ENCODE peak calls at places on chromosomes 6 and 20, in five cellular contexts. One of them, this sample, is unnamed.

GRCh38 chr6:39530201-39530759 is 194.9 kb downstream of the KIF6 start:
- DNase-seq in CD4-positive, CD25-positive, alpha-beta regulatory T cell: peak; percentile 2
- DNase-seq in stimulated activated CD8-positive, alpha-beta memory T cell treated with anti-CD3 and anti-CD28 coated beads, Interleukin-15, amount 100 ng/mL, for 4 hours: no peak
- DNase-seq in NCI-H2029: no peak
- DNase-seq in neural crest cell: no peak
- DNase-seq in this sample: no peak

GRCh38 chr6:136103763-136104311 is 146.3 kb downstream of the MTFR2 start:
- DNase-seq in CD4-positive, CD25-positive, alpha-beta regulatory T cell: no peak
- DNase-seq in stimulated activated CD8-positive, alpha-beta memory T cell treated with anti-CD3 and anti-CD28 coated beads, Interleukin-15, amount 100 ng/mL, for 4 hours: no peak
- DNase-seq in NCI-H2029: no peak
- DNase-seq in neural crest cell: no peak
- DNase-seq in this sample: no peak

GRCh38 chr6:149079911-149080501 is 237.5 kb upstream of the TAB2 start:
- DNase-seq in CD4-positive, CD25-positive, alpha-beta regulatory T cell: no peak
- DNase-seq in stimulated activated CD8-positive, alpha-beta memory T cell treated with anti-CD3 and anti-CD28 coated beads, Interleukin-15, amount 100 ng/mL, for 4 hours: no peak
- DNase-seq in NCI-H2029: no peak
- DNase-seq in neural crest cell: no peak
- DNase-seq in this sample: no peak

GRCh38 chr6:31712296-31712695 is 2.9 kb upstream of the LY6G6D start:
- DNase-seq in CD4-positive, CD25-positive, alpha-beta regulatory T cell: peak; percentile 63
- DNase-seq in stimulated activated CD8-positive, alpha-beta memory T cell treated with anti-CD3 and anti-CD28 coated beads, Interleukin-15, amount 100 ng/mL, for 4 hours: no peak
- DNase-seq in NCI-H2029: no peak
- DNase-seq in neural crest cell: no peak
- DNase-seq in this sample: no peak

GRCh38 chr6:13573669-13574110 is 711 bp upstream of the SIRT5 start:
- DNase-seq in CD4-positive, CD25-positive, alpha-beta regulatory T cell: no peak
- DNase-seq in stimulated activated CD8-positive, alpha-beta memory T cell treated with anti-CD3 and anti-CD28 coated beads, Interleukin-15, amount 100 ng/mL, for 4 hours: no peak
- DNase-seq in NCI-H2029: no peak
- DNase-seq in neural crest cell: no peak
- DNase-seq in this sample: no peak

GRCh38 chr6:35061102-35061615 is 80.0 kb downstream of the TCP11 start:
- DNase-seq in CD4-positive, CD25-positive, alpha-beta regulatory T cell: no peak
- DNase-seq in stimulated activated CD8-positive, alpha-beta memory T cell treated with anti-CD3 and anti-CD28 coated beads, Interleukin-15, amount 100 ng/mL, for 4 hours: no peak
- DNase-seq in NCI-H2029: no peak
- DNase-seq in neural crest cell: no peak
- DNase-seq in this sample: no peak

GRCh38 chr6:89792881-89793280 is 26.7 kb downstream of the MDN1 start:
- DNase-seq in CD4-positive, CD25-positive, alpha-beta regulatory T cell: peak; percentile 65
- DNase-seq in stimulated activated CD8-positive, alpha-beta memory T cell treated with anti-CD3 and anti-CD28 coated beads, Interleukin-15, amount 100 ng/mL, for 4 hours: no peak
- DNase-seq in NCI-H2029: no peak
- DNase-seq in neural crest cell: peak; percentile 18
- DNase-seq in this sample: peak; percentile 58

GRCh38 chr20:53750827-53751393 is 157.3 kb upstream of the ZNF217 start:
- DNase-seq in CD4-positive, CD25-positive, alpha-beta regulatory T cell: peak; percentile 50
- DNase-seq in stimulated activated CD8-positive, alpha-beta memory T cell treated with anti-CD3 and anti-CD28 coated beads, Interleukin-15, amount 100 ng/mL, for 4 hours: peak; percentile 4
- DNase-seq in NCI-H2029: no peak
- DNase-seq in neural crest cell: no peak
- DNase-seq in this sample: peak; percentile 61

GRCh38 chr6:163294734-163295133 is 119.8 kb upstream of the QKI start:
- DNase-seq in CD4-positive, CD25-positive, alpha-beta regulatory T cell: no peak
- DNase-seq in stimulated activated CD8-positive, alpha-beta memory T cell treated with anti-CD3 and anti-CD28 coated beads, Interleukin-15, amount 100 ng/mL, for 4 hours: no peak
- DNase-seq in NCI-H2029: no peak
- DNase-seq in neural crest cell: no peak
- DNase-seq in this sample: no peak

GRCh38 chr6:43020847-43021246 is 576 bp upstream of the RRP36 start:
- DNase-seq in CD4-positive, CD25-positive, alpha-beta regulatory T cell: no peak
- DNase-seq in stimulated activated CD8-positive, alpha-beta memory T cell treated with anti-CD3 and anti-CD28 coated beads, Interleukin-15, amount 100 ng/mL, for 4 hours: no peak
- DNase-seq in NCI-H2029: no peak
- DNase-seq in neural crest cell: no peak
- DNase-seq in this sample: no peak

GRCh38 chr6:160101262-160102205 is 20.1 kb upstream of the SLC22A1 start:
- DNase-seq in CD4-positive, CD25-positive, alpha-beta regulatory T cell: no peak
- DNase-seq in stimulated activated CD8-positive, alpha-beta memory T cell treated with anti-CD3 and anti-CD28 coated beads, Interleukin-15, amount 100 ng/mL, for 4 hours: no peak
- DNase-seq in NCI-H2029: no peak
- DNase-seq in neural crest cell: no peak
- DNase-seq in this sample: no peak

GRCh38 chr6:3752538-3753227 is 1.2 kb upstream of the PXDC1 start:
- DNase-seq in CD4-positive, CD25-positive, alpha-beta regulatory T cell: no peak
- DNase-seq in stimulated activated CD8-positive, alpha-beta memory T cell treated with anti-CD3 and anti-CD28 coated beads, Interleukin-15, amount 100 ng/mL, for 4 hours: no peak
- DNase-seq in NCI-H2029: no peak
- DNase-seq in neural crest cell: no peak
- DNase-seq in this sample: no peak

GRCh38 chr20:63176448-63177133 is 39.3 kb downstream of the YTHDF1 start:
- DNase-seq in CD4-positive, CD25-positive, alpha-beta regulatory T cell: no peak
- DNase-seq in stimulated activated CD8-positive, alpha-beta memory T cell treated with anti-CD3 and anti-CD28 coated beads, Interleukin-15, amount 100 ng/mL, for 4 hours: no peak
- DNase-seq in NCI-H2029: no peak
- DNase-seq in neural crest cell: peak; percentile 35
- DNase-seq in this sample: no peak

GRCh38 chr6:154187203-154187602 is 148.2 kb downstream of the OPRM1 start:
- DNase-seq in CD4-positive, CD25-positive, alpha-beta regulatory T cell: no peak
- DNase-seq in stimulated activated CD8-positive, alpha-beta memory T cell treated with anti-CD3 and anti-CD28 coated beads, Interleukin-15, amount 100 ng/mL, for 4 hours: no peak
- DNase-seq in NCI-H2029: peak; percentile 70
- DNase-seq in neural crest cell: no peak
- DNase-seq in this sample: no peak

GRCh38 chr6:39280247-39280731 is 33.9 kb downstream of the KCNK17 start:
- DNase-seq in CD4-positive, CD25-positive, alpha-beta regulatory T cell: no peak
- DNase-seq in stimulated activated CD8-positive, alpha-beta memory T cell treated with anti-CD3 and anti-CD28 coated beads, Interleukin-15, amount 100 ng/mL, for 4 hours: no peak
- DNase-seq in NCI-H2029: no peak
- DNase-seq in neural crest cell: no peak
- DNase-seq in this sample: peak; percentile 18

GRCh38 chr6:113447088-113447831 is 409.9 kb upstream of the MARCKS start:
- DNase-seq in CD4-positive, CD25-positive, alpha-beta regulatory T cell: no peak
- DNase-seq in stimulated activated CD8-positive, alpha-beta memory T cell treated with anti-CD3 and anti-CD28 coated beads, Interleukin-15, amount 100 ng/mL, for 4 hours: no peak
- DNase-seq in NCI-H2029: no peak
- DNase-seq in neural crest cell: no peak
- DNase-seq in this sample: no peak

GRCh38 chr6:128757961-128758360 is 125.0 kb upstream of the LAMA2 start:
- DNase-seq in CD4-positive, CD25-positive, alpha-beta regulatory T cell: no peak
- DNase-seq in stimulated activated CD8-positive, alpha-beta memory T cell treated with anti-CD3 and anti-CD28 coated beads, Interleukin-15, amount 100 ng/mL, for 4 hours: no peak
- DNase-seq in NCI-H2029: no peak
- DNase-seq in neural crest cell: no peak
- DNase-seq in this sample: no peak

GRCh38 chr6:167210375-167211295 is 52.9 kb upstream of the GPR31 start:
- DNase-seq in CD4-positive, CD25-positive, alpha-beta regulatory T cell: no peak
- DNase-seq in stimulated activated CD8-positive, alpha-beta memory T cell treated with anti-CD3 and anti-CD28 coated beads, Interleukin-15, amount 100 ng/mL, for 4 hours: no peak
- DNase-seq in NCI-H2029: peak; percentile 51
- DNase-seq in neural crest cell: no peak
- DNase-seq in this sample: no peak

GRCh38 chr6:11368760-11369159 is 136.3 kb upstream of the NEDD9 start:
- DNase-seq in CD4-positive, CD25-positive, alpha-beta regulatory T cell: peak; percentile 41
- DNase-seq in stimulated activated CD8-positive, alpha-beta memory T cell treated with anti-CD3 and anti-CD28 coated beads, Interleukin-15, amount 100 ng/mL, for 4 hours: no peak
- DNase-seq in NCI-H2029: no peak
- DNase-seq in neural crest cell: no peak
- DNase-seq in this sample: no peak

GRCh38 chr6:55713411-55713810 is 134.4 kb upstream of the HMGCLL1 start:
- DNase-seq in CD4-positive, CD25-positive, alpha-beta regulatory T cell: no peak
- DNase-seq in stimulated activated CD8-positive, alpha-beta memory T cell treated with anti-CD3 and anti-CD28 coated beads, Interleukin-15, amount 100 ng/mL, for 4 hours: no peak
- DNase-seq in NCI-H2029: no peak
- DNase-seq in neural crest cell: no peak
- DNase-seq in this sample: no peak

GRCh38 chr20:57335392-57335791 is 5.8 kb downstream of the SPO11 start:
- DNase-seq in CD4-positive, CD25-positive, alpha-beta regulatory T cell: no peak
- DNase-seq in stimulated activated CD8-positive, alpha-beta memory T cell treated with anti-CD3 and anti-CD28 coated beads, Interleukin-15, amount 100 ng/mL, for 4 hours: no peak
- DNase-seq in NCI-H2029: no peak
- DNase-seq in neural crest cell: no peak
- DNase-seq in this sample: peak; percentile 22

GRCh38 chr6:79604583-79605037 is 26.5 kb upstream of the SH3BGRL2 start:
- DNase-seq in CD4-positive, CD25-positive, alpha-beta regulatory T cell: no peak
- DNase-seq in stimulated activated CD8-positive, alpha-beta memory T cell treated with anti-CD3 and anti-CD28 coated beads, Interleukin-15, amount 100 ng/mL, for 4 hours: no peak
- DNase-seq in NCI-H2029: no peak
- DNase-seq in neural crest cell: no peak
- DNase-seq in this sample: no peak

GRCh38 chr6:119764927-119765681 is 415.5 kb upstream of the MAN1A1 start:
- DNase-seq in CD4-positive, CD25-positive, alpha-beta regulatory T cell: no peak
- DNase-seq in stimulated activated CD8-positive, alpha-beta memory T cell treated with anti-CD3 and anti-CD28 coated beads, Interleukin-15, amount 100 ng/mL, for 4 hours: no peak
- DNase-seq in NCI-H2029: no peak
- DNase-seq in neural crest cell: no peak
- DNase-seq in this sample: no peak

GRCh38 chr6:36029464-36029863 is 1.9 kb downstream of the MAPK14 start:
- DNase-seq in CD4-positive, CD25-positive, alpha-beta regulatory T cell: no peak
- DNase-seq in stimulated activated CD8-positive, alpha-beta memory T cell treated with anti-CD3 and anti-CD28 coated beads, Interleukin-15, amount 100 ng/mL, for 4 hours: no peak
- DNase-seq in NCI-H2029: no peak
- DNase-seq in neural crest cell: no peak
- DNase-seq in this sample: peak; percentile 9

GRCh38 chr6:168877821-168878282 is 375.8 kb downstream of the THBS2 start:
- DNase-seq in CD4-positive, CD25-positive, alpha-beta regulatory T cell: no peak
- DNase-seq in stimulated activated CD8-positive, alpha-beta memory T cell treated with anti-CD3 and anti-CD28 coated beads, Interleukin-15, amount 100 ng/mL, for 4 hours: no peak
- DNase-seq in NCI-H2029: peak; percentile 92
- DNase-seq in neural crest cell: no peak
- DNase-seq in this sample: no peak

GRCh38 chr6:162151050-162151658 is 576.4 kb downstream of the PRKN start:
- DNase-seq in CD4-positive, CD25-positive, alpha-beta regulatory T cell: no peak
- DNase-seq in stimulated activated CD8-positive, alpha-beta memory T cell treated with anti-CD3 and anti-CD28 coated beads, Interleukin-15, amount 100 ng/mL, for 4 hours: no peak
- DNase-seq in NCI-H2029: no peak
- DNase-seq in neural crest cell: no peak
- DNase-seq in this sample: no peak

GRCh38 chr6:33860706-33861474 is 57.1 kb upstream of the MLN start:
- DNase-seq in CD4-positive, CD25-positive, alpha-beta regulatory T cell: peak; percentile 88
- DNase-seq in stimulated activated CD8-positive, alpha-beta memory T cell treated with anti-CD3 and anti-CD28 coated beads, Interleukin-15, amount 100 ng/mL, for 4 hours: no peak
- DNase-seq in NCI-H2029: peak; percentile 80
- DNase-seq in neural crest cell: no peak
- DNase-seq in this sample: no peak

GRCh38 chr6:66814156-66814555 is 1107.1 kb upstream of the EYS start:
- DNase-seq in CD4-positive, CD25-positive, alpha-beta regulatory T cell: no peak
- DNase-seq in stimulated activated CD8-positive, alpha-beta memory T cell treated with anti-CD3 and anti-CD28 coated beads, Interleukin-15, amount 100 ng/mL, for 4 hours: no peak
- DNase-seq in NCI-H2029: no peak
- DNase-seq in neural crest cell: no peak
- DNase-seq in this sample: no peak

GRCh38 chr6:120129228-120129627 is 779.7 kb upstream of the MAN1A1 start:
- DNase-seq in CD4-positive, CD25-positive, alpha-beta regulatory T cell: no peak
- DNase-seq in stimulated activated CD8-positive, alpha-beta memory T cell treated with anti-CD3 and anti-CD28 coated beads, Interleukin-15, amount 100 ng/mL, for 4 hours: no peak
- DNase-seq in NCI-H2029: no peak
- DNase-seq in neural crest cell: no peak
- DNase-seq in this sample: no peak

This sample was measured in NCI-H526.